ENCODE peak calls at places on chromosomes 4 and X, in nine cellular contexts. One of them, this sample, is unnamed.

GRCh38 chr4:110344165-110344564 is 131.8 kb upstream of the ENPEP start:
- DNase-seq in GM10248: no peak
- DNase-seq in BJ: no peak
- DNase-seq in iPS-NIHi11: peak; percentile 17
- DNase-seq in spleen: no peak
- DNase-seq in T-helper 2 cell: no peak
- DNase-seq in choroid plexus epithelial cell: peak; percentile 68
- DNase-seq in kidney epithelial cell: no peak
- DNase-seq in brain pericyte: no peak
- DNase-seq in this sample: no peak

GRCh38 chrX:96684339-96685204 is at the start of gene DIAPH2:
- DNase-seq in GM10248: peak; percentile 56
- DNase-seq in BJ: peak; percentile 19
- DNase-seq in iPS-NIHi11: peak; percentile 68
- DNase-seq in spleen: peak; percentile 94
- DNase-seq in T-helper 2 cell: peak; percentile 72
- DNase-seq in choroid plexus epithelial cell: peak; percentile 85
- DNase-seq in kidney epithelial cell: peak; percentile 43
- DNase-seq in brain pericyte: no peak
- DNase-seq in this sample: peak; percentile 77

GRCh38 chr4:31415629-31416028 is 695.5 kb downstream of the PCDH7 start:
- DNase-seq in GM10248: no peak
- DNase-seq in BJ: no peak
- DNase-seq in iPS-NIHi11: no peak
- DNase-seq in spleen: no peak
- DNase-seq in T-helper 2 cell: no peak
- DNase-seq in choroid plexus epithelial cell: no peak
- DNase-seq in kidney epithelial cell: no peak
- DNase-seq in brain pericyte: no peak
- DNase-seq in this sample: no peak

GRCh38 chrX:109658391-109658790 is 33.4 kb upstream of the KCNE5 start:
- DNase-seq in GM10248: no peak
- DNase-seq in BJ: no peak
- DNase-seq in iPS-NIHi11: no peak
- DNase-seq in spleen: no peak
- DNase-seq in T-helper 2 cell: no peak
- DNase-seq in choroid plexus epithelial cell: no peak
- DNase-seq in kidney epithelial cell: no peak
- DNase-seq in brain pericyte: no peak
- DNase-seq in this sample: no peak

GRCh38 chrX:108162265-108162664 is 70.7 kb downstream of the ATG4A start:
- DNase-seq in GM10248: no peak
- DNase-seq in BJ: no peak
- DNase-seq in iPS-NIHi11: no peak
- DNase-seq in spleen: no peak
- DNase-seq in T-helper 2 cell: no peak
- DNase-seq in choroid plexus epithelial cell: no peak
- DNase-seq in kidney epithelial cell: no peak
- DNase-seq in brain pericyte: no peak
- DNase-seq in this sample: no peak

GRCh38 chr4:48704091-48704802 is 75.8 kb downstream of the FRYL start:
- DNase-seq in GM10248: no peak
- DNase-seq in BJ: no peak
- DNase-seq in iPS-NIHi11: no peak
- DNase-seq in spleen: no peak
- DNase-seq in T-helper 2 cell: no peak
- DNase-seq in choroid plexus epithelial cell: no peak
- DNase-seq in kidney epithelial cell: no peak
- DNase-seq in brain pericyte: no peak
- DNase-seq in this sample: no peak

GRCh38 chr4:100340534-100341364 is 150.5 kb upstream of the DDIT4L start:
- DNase-seq in GM10248: no peak
- DNase-seq in BJ: peak; percentile 80
- DNase-seq in iPS-NIHi11: no peak
- DNase-seq in spleen: no peak
- DNase-seq in T-helper 2 cell: no peak
- DNase-seq in choroid plexus epithelial cell: peak; percentile 66
- DNase-seq in kidney epithelial cell: no peak
- DNase-seq in brain pericyte: no peak
- DNase-seq in this sample: peak; percentile 36

GRCh38 chr4:57575465-57575864 is 465.3 kb upstream of the IGFBP7 start:
- DNase-seq in GM10248: no peak
- DNase-seq in BJ: no peak
- DNase-seq in iPS-NIHi11: no peak
- DNase-seq in spleen: no peak
- DNase-seq in T-helper 2 cell: no peak
- DNase-seq in choroid plexus epithelial cell: no peak
- DNase-seq in kidney epithelial cell: no peak
- DNase-seq in brain pericyte: no peak
- DNase-seq in this sample: no peak

GRCh38 chrX:133415276-133416105 is at the start of gene GPC4:
- DNase-seq in GM10248: no peak
- DNase-seq in BJ: no peak
- DNase-seq in iPS-NIHi11: peak; percentile 81
- DNase-seq in spleen: peak; percentile 73
- DNase-seq in T-helper 2 cell: no peak
- DNase-seq in choroid plexus epithelial cell: peak; percentile 41
- DNase-seq in kidney epithelial cell: no peak
- DNase-seq in brain pericyte: no peak
- DNase-seq in this sample: peak; percentile 88

GRCh38 chr4:10622728-10623127 is 61.8 kb downstream of the CLNK start:
- DNase-seq in GM10248: peak; percentile 45
- DNase-seq in BJ: no peak
- DNase-seq in iPS-NIHi11: peak; percentile 37
- DNase-seq in spleen: no peak
- DNase-seq in T-helper 2 cell: no peak
- DNase-seq in choroid plexus epithelial cell: peak; percentile 37
- DNase-seq in kidney epithelial cell: no peak
- DNase-seq in brain pericyte: no peak
- DNase-seq in this sample: no peak

GRCh38 chr4:2303686-2304320 is 41.9 kb upstream of the MXD4 start:
- DNase-seq in GM10248: no peak
- DNase-seq in BJ: no peak
- DNase-seq in iPS-NIHi11: peak; percentile 25
- DNase-seq in spleen: peak; percentile 64
- DNase-seq in T-helper 2 cell: no peak
- DNase-seq in choroid plexus epithelial cell: no peak
- DNase-seq in kidney epithelial cell: no peak
- DNase-seq in brain pericyte: no peak
- DNase-seq in this sample: no peak

GRCh38 chr4:65538571-65538970 is 131.7 kb downstream of the EPHA5 start:
- DNase-seq in GM10248: no peak
- DNase-seq in BJ: no peak
- DNase-seq in iPS-NIHi11: no peak
- DNase-seq in spleen: no peak
- DNase-seq in T-helper 2 cell: no peak
- DNase-seq in choroid plexus epithelial cell: peak; percentile 77
- DNase-seq in kidney epithelial cell: no peak
- DNase-seq in brain pericyte: no peak
- DNase-seq in this sample: peak; percentile 18

GRCh38 chr4:158606969-158607368 is 64.7 kb downstream of the C4orf46 start:
- DNase-seq in GM10248: no peak
- DNase-seq in BJ: no peak
- DNase-seq in iPS-NIHi11: no peak
- DNase-seq in spleen: no peak
- DNase-seq in T-helper 2 cell: no peak
- DNase-seq in choroid plexus epithelial cell: no peak
- DNase-seq in kidney epithelial cell: no peak
- DNase-seq in brain pericyte: no peak
- DNase-seq in this sample: no peak

GRCh38 chr4:66465111-66465510 is 794.8 kb upstream of the EPHA5 start:
- DNase-seq in GM10248: no peak
- DNase-seq in BJ: no peak
- DNase-seq in iPS-NIHi11: no peak
- DNase-seq in spleen: no peak
- DNase-seq in T-helper 2 cell: no peak
- DNase-seq in choroid plexus epithelial cell: peak; percentile 10
- DNase-seq in kidney epithelial cell: no peak
- DNase-seq in brain pericyte: no peak
- DNase-seq in this sample: peak; percentile 43

GRCh38 chrX:16633754-16634153 is 16.2 kb upstream of the S100G start:
- DNase-seq in GM10248: no peak
- DNase-seq in BJ: no peak
- DNase-seq in iPS-NIHi11: no peak
- DNase-seq in spleen: no peak
- DNase-seq in T-helper 2 cell: no peak
- DNase-seq in choroid plexus epithelial cell: peak; percentile 58
- DNase-seq in kidney epithelial cell: no peak
- DNase-seq in brain pericyte: no peak
- DNase-seq in this sample: no peak

GRCh38 chrX:40931921-40932320 is 153.3 kb upstream of the USP9X start:
- DNase-seq in GM10248: no peak
- DNase-seq in BJ: no peak
- DNase-seq in iPS-NIHi11: no peak
- DNase-seq in spleen: no peak
- DNase-seq in T-helper 2 cell: no peak
- DNase-seq in choroid plexus epithelial cell: peak; percentile 17
- DNase-seq in kidney epithelial cell: no peak
- DNase-seq in brain pericyte: no peak
- DNase-seq in this sample: peak; percentile 28

GRCh38 chrX:40446927-40447326 is 133.8 kb upstream of the ATP6AP2 start:
- DNase-seq in GM10248: no peak
- DNase-seq in BJ: no peak
- DNase-seq in iPS-NIHi11: no peak
- DNase-seq in spleen: no peak
- DNase-seq in T-helper 2 cell: no peak
- DNase-seq in choroid plexus epithelial cell: peak; percentile 3
- DNase-seq in kidney epithelial cell: no peak
- DNase-seq in brain pericyte: no peak
- DNase-seq in this sample: peak; percentile 36

GRCh38 chr4:6198768-6199343 is 1.5 kb downstream of the JAKMIP1 start:
- DNase-seq in GM10248: no peak
- DNase-seq in BJ: no peak
- DNase-seq in iPS-NIHi11: peak; percentile 65
- DNase-seq in spleen: peak; percentile 74
- DNase-seq in T-helper 2 cell: no peak
- DNase-seq in choroid plexus epithelial cell: no peak
- DNase-seq in kidney epithelial cell: no peak
- DNase-seq in brain pericyte: no peak
- DNase-seq in this sample: peak; percentile 36

GRCh38 chrX:106263817-106264216 is 95.7 kb downstream of the PWWP3B start:
- DNase-seq in GM10248: no peak
- DNase-seq in BJ: no peak
- DNase-seq in iPS-NIHi11: no peak
- DNase-seq in spleen: no peak
- DNase-seq in T-helper 2 cell: no peak
- DNase-seq in choroid plexus epithelial cell: peak; percentile 78
- DNase-seq in kidney epithelial cell: no peak
- DNase-seq in brain pericyte: no peak
- DNase-seq in this sample: peak; percentile 39

GRCh38 chr4:186726440-186727148 is 2.9 kb upstream of the FAT1 start:
- DNase-seq in GM10248: no peak
- DNase-seq in BJ: no peak
- DNase-seq in iPS-NIHi11: peak; percentile 88
- DNase-seq in spleen: no peak
- DNase-seq in T-helper 2 cell: no peak
- DNase-seq in choroid plexus epithelial cell: peak; percentile 83
- DNase-seq in kidney epithelial cell: no peak
- DNase-seq in brain pericyte: no peak
- DNase-seq in this sample: peak; percentile 95

GRCh38 chr4:52750819-52751348 is 341 bp downstream of the ERVMER34-1 start:
- DNase-seq in GM10248: peak; percentile 21
- DNase-seq in BJ: no peak
- DNase-seq in iPS-NIHi11: peak; percentile 58
- DNase-seq in spleen: peak; percentile 77
- DNase-seq in T-helper 2 cell: no peak
- DNase-seq in choroid plexus epithelial cell: no peak
- DNase-seq in kidney epithelial cell: no peak
- DNase-seq in brain pericyte: no peak
- DNase-seq in this sample: peak; percentile 52

GRCh38 chr4:1502501-1502886 is 96.3 kb upstream of the NKX1-1 start:
- DNase-seq in GM10248: no peak
- DNase-seq in BJ: no peak
- DNase-seq in iPS-NIHi11: peak; percentile 19
- DNase-seq in spleen: no peak
- DNase-seq in T-helper 2 cell: no peak
- DNase-seq in choroid plexus epithelial cell: no peak
- DNase-seq in kidney epithelial cell: no peak
- DNase-seq in brain pericyte: no peak
- DNase-seq in this sample: no peak

GRCh38 chr4:80094191-80094590 is 21.2 kb upstream of the ANTXR2 start:
- DNase-seq in GM10248: no peak
- DNase-seq in BJ: no peak
- DNase-seq in iPS-NIHi11: no peak
- DNase-seq in spleen: no peak
- DNase-seq in T-helper 2 cell: no peak
- DNase-seq in choroid plexus epithelial cell: peak; percentile 80
- DNase-seq in kidney epithelial cell: no peak
- DNase-seq in brain pericyte: no peak
- DNase-seq in this sample: no peak

GRCh38 chr4:972651-973424 is 531 bp downstream of the DGKQ start:
- DNase-seq in GM10248: peak; percentile 59
- DNase-seq in BJ: no peak
- DNase-seq in iPS-NIHi11: peak; percentile 65
- DNase-seq in spleen: peak; percentile 93
- DNase-seq in T-helper 2 cell: peak; percentile 61
- DNase-seq in choroid plexus epithelial cell: no peak
- DNase-seq in kidney epithelial cell: no peak
- DNase-seq in brain pericyte: no peak
- DNase-seq in this sample: peak; percentile 56

GRCh38 chr4:105074097-105074496 is 72.6 kb upstream of the TET2 start:
- DNase-seq in GM10248: no peak
- DNase-seq in BJ: no peak
- DNase-seq in iPS-NIHi11: no peak
- DNase-seq in spleen: no peak
- DNase-seq in T-helper 2 cell: no peak
- DNase-seq in choroid plexus epithelial cell: no peak
- DNase-seq in kidney epithelial cell: no peak
- DNase-seq in brain pericyte: no peak
- DNase-seq in this sample: no peak

GRCh38 chrX:17643528-17643927 is 93.8 kb upstream of the SCML1 start:
- DNase-seq in GM10248: no peak
- DNase-seq in BJ: no peak
- DNase-seq in iPS-NIHi11: no peak
- DNase-seq in spleen: no peak
- DNase-seq in T-helper 2 cell: no peak
- DNase-seq in choroid plexus epithelial cell: no peak
- DNase-seq in kidney epithelial cell: no peak
- DNase-seq in brain pericyte: no peak
- DNase-seq in this sample: no peak

GRCh38 chrX:21398424-21398823 is 24.2 kb downstream of the CNKSR2 start:
- DNase-seq in GM10248: no peak
- DNase-seq in BJ: no peak
- DNase-seq in iPS-NIHi11: no peak
- DNase-seq in spleen: no peak
- DNase-seq in T-helper 2 cell: no peak
- DNase-seq in choroid plexus epithelial cell: no peak
- DNase-seq in kidney epithelial cell: no peak
- DNase-seq in brain pericyte: no peak
- DNase-seq in this sample: no peak

GRCh38 chr4:47972721-47973120 is 43.8 kb downstream of the CNGA1 start:
- DNase-seq in GM10248: no peak
- DNase-seq in BJ: no peak
- DNase-seq in iPS-NIHi11: no peak
- DNase-seq in spleen: no peak
- DNase-seq in T-helper 2 cell: no peak
- DNase-seq in choroid plexus epithelial cell: no peak
- DNase-seq in kidney epithelial cell: no peak
- DNase-seq in brain pericyte: no peak
- DNase-seq in this sample: no peak

GRCh38 chrX:48703642-48704481 is 7.3 kb downstream of the SUV39H1 start:
- DNase-seq in GM10248: no peak
- DNase-seq in BJ: peak; percentile 11
- DNase-seq in iPS-NIHi11: no peak
- DNase-seq in spleen: peak; percentile 38
- DNase-seq in T-helper 2 cell: no peak
- DNase-seq in choroid plexus epithelial cell: peak; percentile 9
- DNase-seq in kidney epithelial cell: peak; percentile 12
- DNase-seq in brain pericyte: no peak
- DNase-seq in this sample: peak; percentile 44

GRCh38 chr4:15906024-15906443 is 32.5 kb downstream of the FGFBP1 start:
- DNase-seq in GM10248: no peak
- DNase-seq in BJ: no peak
- DNase-seq in iPS-NIHi11: peak; percentile 69
- DNase-seq in spleen: peak; percentile 92
- DNase-seq in T-helper 2 cell: no peak
- DNase-seq in choroid plexus epithelial cell: no peak
- DNase-seq in kidney epithelial cell: peak; percentile 73
- DNase-seq in brain pericyte: no peak
- DNase-seq in this sample: peak; percentile 36

GRCh38 chr4:71732706-71733105 is 51.2 kb downstream of the GC start:
- DNase-seq in GM10248: no peak
- DNase-seq in BJ: no peak
- DNase-seq in iPS-NIHi11: peak; percentile 31
- DNase-seq in spleen: no peak
- DNase-seq in T-helper 2 cell: no peak
- DNase-seq in choroid plexus epithelial cell: peak; percentile 55
- DNase-seq in kidney epithelial cell: peak; percentile 25
- DNase-seq in brain pericyte: no peak
- DNase-seq in this sample: peak; percentile 61

This sample was measured in astrocyte of the hippocampus.